ENCODE peak calls at places on chromosomes 13 and 19, in five cellular contexts. One of them, this sample, is unnamed. For H3K27me3, the result is how much of the 10 kb centered on the place peaks cover.

GRCh38 chr19:1690570-1691307 is 38.3 kb upstream of the TCF3 start:
- DNase-seq in WERI-Rb-1: peak
- DNase-seq in heart right ventricle: no peak
- DNase-seq in mammary epithelial cell: peak
- DNase-seq in GM23338: peak
- DNase-seq in this sample: peak

GRCh38 chr19:10195199-10195519 is 406 bp upstream of the DNMT1 start:
- DNase-seq in mammary epithelial cell: no peak
- DNase-seq in WERI-Rb-1: no peak
- DNase-seq in heart right ventricle: no peak
- DNase-seq in GM23338: no peak
- DNase-seq in this sample: no peak

GRCh38 chr19:2791876-2792275 is 6.6 kb downstream of the THOP1 start:
- DNase-seq in WERI-Rb-1: peak
- DNase-seq in mammary epithelial cell: no peak
- DNase-seq in heart right ventricle: no peak
- DNase-seq in GM23338: no peak
- DNase-seq in this sample: no peak

GRCh38 chr19:44988896-44989563 is 12.2 kb upstream of the RELB start:
- DNase-seq in WERI-Rb-1: peak
- DNase-seq in mammary epithelial cell: peak
- DNase-seq in GM23338: peak
- DNase-seq in heart right ventricle: peak
- DNase-seq in this sample: peak

GRCh38 chr19:46442808-46443450 is 14.2 kb upstream of the PNMA8C start:
- DNase-seq in GM23338: no peak
- DNase-seq in mammary epithelial cell: peak
- DNase-seq in WERI-Rb-1: no peak
- DNase-seq in heart right ventricle: no peak
- DNase-seq in this sample: no peak

GRCh38 chr13:67549331-67549730 is 319.2 kb upstream of the PCDH9 start:
- DNase-seq in heart right ventricle: no peak
- DNase-seq in WERI-Rb-1: no peak
- DNase-seq in mammary epithelial cell: peak
- DNase-seq in GM23338: no peak
- DNase-seq in this sample: no peak

GRCh38 chr13:75250526-75251183 is 231.3 kb downstream of the TBC1D4 start:
- DNase-seq in GM23338: no peak
- DNase-seq in heart right ventricle: peak
- DNase-seq in WERI-Rb-1: no peak
- DNase-seq in mammary epithelial cell: peak
- DNase-seq in this sample: no peak

GRCh38 chr13:34358811-34359513 is 541.0 kb downstream of the RFC3 start:
- DNase-seq in heart right ventricle: no peak
- DNase-seq in WERI-Rb-1: no peak
- DNase-seq in GM23338: no peak
- DNase-seq in mammary epithelial cell: peak
- DNase-seq in this sample: no peak

GRCh38 chr13:44932850-44933251 is 56.4 kb downstream of the NUFIP1 start:
- DNase-seq in WERI-Rb-1: no peak
- DNase-seq in GM23338: no peak
- DNase-seq in mammary epithelial cell: no peak
- DNase-seq in heart right ventricle: peak
- DNase-seq in this sample: no peak

GRCh38 chr13:38628554-38628953 is 58.3 kb upstream of the FREM2 start:
- DNase-seq in GM23338: no peak
- DNase-seq in mammary epithelial cell: no peak
- DNase-seq in WERI-Rb-1: no peak
- DNase-seq in heart right ventricle: no peak
- DNase-seq in this sample: no peak

GRCh38 chr13:51882570-51883225 is 20.9 kb downstream of the CCDC70 start:
- DNase-seq in WERI-Rb-1: no peak
- DNase-seq in mammary epithelial cell: no peak
- DNase-seq in GM23338: no peak
- DNase-seq in heart right ventricle: no peak
- DNase-seq in this sample: no peak

GRCh38 chr13:90926459-90926858 is 421.0 kb upstream of the MIR17HG start:
- DNase-seq in mammary epithelial cell: no peak
- DNase-seq in WERI-Rb-1: peak
- DNase-seq in GM23338: no peak
- DNase-seq in heart right ventricle: no peak
- DNase-seq in this sample: no peak

GRCh38 chr19:16417660-16418596 is 53.8 kb downstream of the EPS15L1 start:
- DNase-seq in WERI-Rb-1: peak
- DNase-seq in heart right ventricle: peak
- DNase-seq in mammary epithelial cell: peak
- DNase-seq in GM23338: peak
- DNase-seq in this sample: peak

GRCh38 chr19:32181356-32181920 is 164.0 kb upstream of the ZNF507 start:
- DNase-seq in WERI-Rb-1: no peak
- DNase-seq in GM23338: no peak
- DNase-seq in mammary epithelial cell: no peak
- DNase-seq in heart right ventricle: no peak
- DNase-seq in this sample: no peak

GRCh38 chr19:18809149-18809978 is 18.3 kb upstream of the COMP start:
- DNase-seq in heart right ventricle: no peak
- DNase-seq in mammary epithelial cell: peak
- DNase-seq in GM23338: no peak
- DNase-seq in WERI-Rb-1: no peak
- DNase-seq in this sample: peak

GRCh38 chr19:19463348-19464117 is 51.8 kb downstream of the TSSK6 start:
- DNase-seq in WERI-Rb-1: no peak
- DNase-seq in mammary epithelial cell: no peak
- DNase-seq in heart right ventricle: no peak
- DNase-seq in GM23338: no peak
- DNase-seq in this sample: peak

GRCh38 chr13:73677041-73677589 is 457.1 kb downstream of the KLF12 start:
- DNase-seq in GM23338: no peak
- DNase-seq in WERI-Rb-1: no peak
- DNase-seq in heart right ventricle: no peak
- DNase-seq in mammary epithelial cell: peak
- DNase-seq in this sample: no peak

GRCh38 chr13:95530178-95530577 is 22.3 kb upstream of the CLDN10 start:
- DNase-seq in GM23338: no peak
- DNase-seq in WERI-Rb-1: no peak
- DNase-seq in mammary epithelial cell: peak
- DNase-seq in heart right ventricle: no peak
- DNase-seq in this sample: no peak

GRCh38 chr13:20197361-20197834 is 4.7 kb upstream of the GJB2 start:
- DNase-seq in mammary epithelial cell: peak
- DNase-seq in GM23338: peak
- DNase-seq in WERI-Rb-1: no peak
- DNase-seq in heart right ventricle: no peak
- DNase-seq in this sample: peak

GRCh38 chr19:16645140-16645539 is 14.8 kb downstream of the SMIM7 start:
- DNase-seq in mammary epithelial cell: no peak
- DNase-seq in GM23338: no peak
- DNase-seq in heart right ventricle: no peak
- DNase-seq in WERI-Rb-1: no peak
- DNase-seq in this sample: no peak

GRCh38 chr19:19775891-19776205 is 42.9 kb upstream of the ZNF14 start:
- DNase-seq in heart right ventricle: no peak
- DNase-seq in GM23338: no peak
- DNase-seq in WERI-Rb-1: no peak
- DNase-seq in mammary epithelial cell: no peak
- DNase-seq in this sample: no peak

GRCh38 chr13:28531195-28531955 is 36.4 kb upstream of the FLT1 start:
- DNase-seq in mammary epithelial cell: no peak
- DNase-seq in heart right ventricle: peak
- DNase-seq in WERI-Rb-1: no peak
- DNase-seq in GM23338: peak
- DNase-seq in this sample: peak

GRCh38 chr19:16969127-16969526 is 57.5 kb downstream of the CPAMD8 start:
- DNase-seq in WERI-Rb-1: peak
- DNase-seq in heart right ventricle: no peak
- DNase-seq in mammary epithelial cell: peak
- DNase-seq in GM23338: peak
- DNase-seq in this sample: no peak

GRCh38 chr13:99660101-99660500 is 158.8 kb downstream of the TM9SF2 start:
- DNase-seq in mammary epithelial cell: no peak
- DNase-seq in GM23338: no peak
- DNase-seq in heart right ventricle: no peak
- DNase-seq in WERI-Rb-1: no peak
- DNase-seq in this sample: no peak
- H3K27me3 ChIP-seq in mammary epithelial cell: under half
- H3K27me3 ChIP-seq in GM23338: under half
- H3K27me3 ChIP-seq in heart right ventricle: half or more
- H3K27me3 ChIP-seq in WERI-Rb-1: under half
- H3K27me3 ChIP-seq in this sample: under half

GRCh38 chr13:113152894-113153809 is 5.3 kb upstream of the PROZ start:
- DNase-seq in heart right ventricle: peak
- DNase-seq in WERI-Rb-1: peak
- DNase-seq in GM23338: peak
- DNase-seq in mammary epithelial cell: no peak
- DNase-seq in this sample: peak

GRCh38 chr13:113157206-113157928 is 1.1 kb upstream of the PROZ start:
- DNase-seq in heart right ventricle: no peak
- DNase-seq in mammary epithelial cell: no peak
- DNase-seq in WERI-Rb-1: no peak
- DNase-seq in GM23338: no peak
- DNase-seq in this sample: no peak

GRCh38 chr13:113153810-113154748 is 4.4 kb upstream of the PROZ start:
- DNase-seq in heart right ventricle: peak
- DNase-seq in GM23338: peak
- DNase-seq in WERI-Rb-1: peak
- DNase-seq in mammary epithelial cell: peak
- DNase-seq in this sample: peak

GRCh38 chr13:113155982-113156655 is 2.3 kb upstream of the PROZ start:
- DNase-seq in WERI-Rb-1: no peak
- DNase-seq in heart right ventricle: no peak
- DNase-seq in GM23338: no peak
- DNase-seq in mammary epithelial cell: no peak
- DNase-seq in this sample: no peak

GRCh38 chr13:113155201-113155600 is 3.2 kb upstream of the PROZ start:
- DNase-seq in heart right ventricle: no peak
- DNase-seq in GM23338: no peak
- DNase-seq in WERI-Rb-1: no peak
- DNase-seq in mammary epithelial cell: no peak
- DNase-seq in this sample: peak
- H3K4me3 ChIP-seq in heart right ventricle: no peak
- H3K4me3 ChIP-seq in GM23338: no peak
- H3K4me3 ChIP-seq in WERI-Rb-1: no peak
- H3K4me3 ChIP-seq in mammary epithelial cell: no peak
- H3K4me3 ChIP-seq in this sample: no peak

DNA sequence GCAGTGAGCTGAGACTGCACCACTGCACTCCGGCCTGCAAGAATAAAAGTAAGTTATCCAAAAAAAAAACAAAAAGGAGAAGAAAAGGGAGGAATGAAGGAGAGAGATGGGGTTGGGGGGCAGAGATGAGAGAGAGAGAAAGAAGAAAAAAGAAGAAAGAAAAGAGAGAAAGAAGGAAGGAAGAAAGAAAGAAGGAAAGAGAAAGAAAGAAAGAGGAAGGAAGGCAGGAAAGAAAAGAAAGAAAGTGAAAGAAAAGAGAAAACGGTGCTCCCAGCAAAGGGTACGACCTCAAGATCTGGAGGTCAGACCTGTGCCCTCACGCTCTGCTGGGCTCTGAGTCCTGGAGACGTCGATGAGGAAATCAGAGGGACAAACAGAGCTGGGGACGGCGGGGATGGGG is 3.7 kb downstream of the A1BG start:
- DNase-seq in mammary epithelial cell: no peak
- DNase-seq in GM23338: no peak
- DNase-seq in heart right ventricle: no peak
- DNase-seq in WERI-Rb-1: no peak
- DNase-seq in this sample: no peak
- H3K27me3 ChIP-seq in mammary epithelial cell: under half
- H3K27me3 ChIP-seq in GM23338: under half
- H3K27me3 ChIP-seq in heart right ventricle: half or more
- H3K27me3 ChIP-seq in WERI-Rb-1: under half
- H3K27me3 ChIP-seq in this sample: under half

GRCh38 chr13:77535448-77535847 is at the start of gene SCEL:
- DNase-seq in WERI-Rb-1: no peak
- DNase-seq in mammary epithelial cell: peak
- DNase-seq in heart right ventricle: no peak
- DNase-seq in GM23338: no peak
- DNase-seq in this sample: no peak
- H3K4me3 ChIP-seq in WERI-Rb-1: no peak
- H3K4me3 ChIP-seq in mammary epithelial cell: no peak
- H3K4me3 ChIP-seq in heart right ventricle: no peak
- H3K4me3 ChIP-seq in GM23338: no peak
- H3K4me3 ChIP-seq in this sample: no peak

DNA sequence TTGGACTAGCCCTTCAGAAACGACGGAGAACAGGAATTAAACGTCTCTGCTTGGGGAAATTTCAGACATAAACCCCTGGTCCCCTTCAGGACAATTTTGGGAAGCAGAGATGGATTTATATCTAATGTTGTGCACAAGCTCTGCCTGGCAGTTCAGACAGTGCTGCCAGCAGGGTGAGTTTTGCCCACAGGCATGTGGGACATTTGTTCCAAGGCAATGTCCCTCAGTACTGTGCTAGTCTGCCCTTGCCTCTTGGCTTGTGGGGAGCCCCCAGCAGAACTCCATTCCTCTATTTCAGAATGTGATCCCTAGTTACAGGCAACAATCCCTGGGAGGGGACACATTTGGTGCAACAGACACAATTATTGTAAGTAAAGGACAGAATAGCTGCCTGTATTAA is 76.5 kb upstream of the GPR12 start:
- DNase-seq in mammary epithelial cell: no peak
- DNase-seq in heart right ventricle: no peak
- DNase-seq in GM23338: no peak
- DNase-seq in WERI-Rb-1: no peak
- DNase-seq in this sample: no peak
- H3K27me3 ChIP-seq in mammary epithelial cell: under half
- H3K27me3 ChIP-seq in heart right ventricle: under half
- H3K27me3 ChIP-seq in GM23338: under half
- H3K27me3 ChIP-seq in WERI-Rb-1: under half
- H3K27me3 ChIP-seq in this sample: under half

DNA sequence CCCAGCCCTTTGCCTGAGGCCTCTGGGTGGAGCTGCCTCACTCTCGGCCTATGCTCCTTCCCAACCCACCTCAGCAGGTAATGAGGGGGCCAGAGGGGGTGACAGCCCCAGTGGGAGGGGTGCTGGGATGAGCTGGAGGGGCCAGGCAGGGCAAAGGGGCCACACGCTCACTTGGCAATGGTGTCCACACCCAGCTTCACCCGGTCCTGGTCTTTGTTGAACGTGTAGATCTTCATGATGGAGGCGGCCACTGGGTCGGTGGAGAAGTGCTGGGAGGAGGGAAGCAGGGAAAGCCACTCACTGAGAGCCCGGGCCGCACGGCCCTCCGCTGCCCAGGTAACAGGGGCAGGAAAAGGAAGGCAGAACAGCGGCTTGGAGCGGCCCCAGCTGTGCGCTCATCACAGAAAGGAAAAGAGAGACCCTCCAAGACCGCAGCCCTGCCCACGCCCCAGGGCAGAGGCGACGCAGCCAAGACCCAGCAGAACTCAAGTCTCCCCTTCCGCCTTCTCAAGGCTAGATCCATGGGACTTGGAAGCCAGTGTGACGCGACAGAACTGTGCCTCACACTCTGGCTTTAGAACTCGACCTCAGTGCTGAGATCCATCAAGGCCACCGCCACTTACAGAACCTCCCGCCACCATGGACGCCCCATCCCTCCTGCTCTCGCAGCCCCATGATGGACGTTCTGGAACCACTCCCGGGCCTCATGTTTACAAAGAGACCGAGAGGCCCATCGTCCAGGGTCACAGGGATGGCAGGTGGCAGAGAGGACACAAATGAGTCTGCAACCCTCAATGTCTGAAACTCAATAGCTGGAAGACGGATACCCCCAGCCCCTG is 9.2 kb downstream of the UBXN6 start:
- DNase-seq in GM23338: no peak
- DNase-seq in WERI-Rb-1: no peak
- DNase-seq in mammary epithelial cell: no peak
- DNase-seq in heart right ventricle: no peak
- DNase-seq in this sample: peak
- H3K4me3 ChIP-seq in GM23338: no peak
- H3K4me3 ChIP-seq in WERI-Rb-1: no peak
- H3K4me3 ChIP-seq in mammary epithelial cell: no peak
- H3K4me3 ChIP-seq in heart right ventricle: no peak
- H3K4me3 ChIP-seq in this sample: no peak